ENCODE peak calls at places on chromosomes 7 and 10, in nine cellular contexts. P is heart left ventricle; S is IMR-90; D is ovary; A is activated T-helper 9 cell treated with anti-CD3 and anti-CD28 coated beads, Interleukin-2, amount 50 U/mL, for 16 hours; O is RPMI7951; Q is H4; X is AML-193; L is foreskin keratinocyte. H is an unnamed sample.

GRCh38 chr10:128543186-128543585 is 417.0 kb upstream of the MKI67 start:
- DNase-seq in P (no peak), S (no peak), L (no peak), D (no peak), Q (no peak), X (no peak), O (no peak), A (no peak), H (no peak)

GRCh38 chr10:11016959-11017574 is 605 bp upstream of the CELF2 start:
- DNase-seq in Q (no peak), L (no peak), D (no peak), O (no peak), A (no peak), X (no peak), P (no peak), S (no peak), H (no peak)

GRCh38 chr10:11861811-11862210 is 38.7 kb downstream of the PROSER2 start:
- DNase-seq in P (no peak), S (no peak), X (no peak), A (no peak), L (no peak), O (no peak), D (no peak), Q (no peak), H (no peak)

GRCh38 chr7:71925663-71926062 is 486.5 kb downstream of the CALN1 start:
- DNase-seq in P (no peak), A (no peak), L (no peak), X (no peak), D (no peak), S (no peak), O (no peak), Q (peak; percentile 41), H (peak; percentile 4)

GRCh38 chr7:155204744-155205367 is 92.8 kb upstream of the INSIG1 start:
- DNase-seq in Q (no peak), A (no peak), L (no peak), O (no peak), S (no peak), X (no peak), P (no peak), D (no peak), H (no peak)

GRCh38 chr10:61136151-61136550 is 192.2 kb upstream of the RHOBTB1 start:
- DNase-seq in P (no peak), X (no peak), D (no peak), Q (peak; percentile 13), L (peak; percentile 10), A (no peak), S (peak; percentile 21), O (no peak), H (no peak)

GRCh38 chr10:79045566-79046175 is 23.1 kb upstream of the ZMIZ1 start:
- DNase-seq in D (no peak), L (no peak), O (no peak), Q (no peak), P (no peak), A (no peak), S (no peak), X (no peak), H (no peak)

GRCh38 chr10:69738858-69739435 is 62.8 kb upstream of the COL13A1 start:
- DNase-seq in L (no peak), D (no peak), X (no peak), S (no peak), O (no peak), Q (no peak), A (no peak), P (no peak), H (no peak)

GRCh38 chr10:5944389-5945202 is 32.7 kb downstream of the IL15RA start:
- DNase-seq in A (no peak), L (peak; percentile 87), S (peak; percentile 100), X (no peak), Q (peak; percentile 95), O (peak; percentile 99), P (peak; percentile 89), D (peak; percentile 95), H (peak; percentile 19)

GRCh38 chr7:114472896-114473512 is 58.4 kb downstream of the FOXP2 start:
- DNase-seq in L (peak; percentile 27), X (no peak), Q (no peak), D (no peak), O (no peak), P (no peak), A (no peak), S (no peak), H (no peak)

GRCh38 chr10:119211176-119211575 is 3.8 kb downstream of the GRK5 start:
- DNase-seq in Q (peak; percentile 67), X (no peak), D (no peak), S (peak; percentile 90), L (no peak), P (no peak), A (no peak), O (no peak), H (no peak)

GRCh38 chr7:69598081-69598486 is at the start of gene AUTS2:
- DNase-seq in P (peak; percentile 86), D (peak; percentile 93), L (no peak), X (peak; percentile 71), O (peak; percentile 45), S (peak; percentile 43), Q (peak; percentile 88), A (peak; percentile 25), H (peak; percentile 90)

GRCh38 chr10:44399478-44400451 is 14.9 kb upstream of the CXCL12 start:
- DNase-seq in P (no peak), A (no peak), D (no peak), L (no peak), X (no peak), O (peak; percentile 67), S (no peak), Q (no peak), H (no peak)

GRCh38 chr10:44385726-44386438 is 985 bp upstream of the CXCL12 start:
- DNase-seq in L (no peak), A (no peak), S (no peak), Q (no peak), D (no peak), X (no peak), O (no peak), P (peak; percentile 39), H (no peak)

GRCh38 chr10:115932099-115932498 is 340.9 kb downstream of the GFRA1 start:
- DNase-seq in Q (no peak), L (no peak), O (no peak), X (no peak), S (no peak), A (no peak), P (no peak), D (no peak), H (no peak)

GRCh38 chr10:16828114-16828568 is 10.9 kb upstream of the RSU1 start:
- DNase-seq in D (peak; percentile 60), L (peak; percentile 36), A (peak; percentile 21), X (peak; percentile 65), O (peak; percentile 88), P (peak; percentile 46), Q (peak; percentile 72), S (peak; percentile 83), H (peak; percentile 57)

GRCh38 chr10:44306762-44307161 is 78.1 kb downstream of the CXCL12 start:
- DNase-seq in X (no peak), D (no peak), P (no peak), L (no peak), A (no peak), Q (no peak), O (peak; percentile 27), S (no peak), H (no peak)

GRCh38 chr7:158353606-158354570 is 233.7 kb downstream of the PTPRN2 start:
- DNase-seq in D (no peak), O (peak; percentile 46), L (no peak), A (no peak), P (no peak), X (peak; percentile 28), Q (peak; percentile 64), S (no peak), H (peak; percentile 72)

GRCh38 chr10:83372646-83373045 is 766.7 kb upstream of the GHITM start:
- DNase-seq in P (no peak), Q (no peak), O (no peak), A (no peak), S (peak; percentile 16), X (no peak), L (no peak), D (no peak), H (no peak)

GRCh38 chr10:76640765-76641164 is 996.8 kb downstream of the KCNMA1 start:
- DNase-seq in D (no peak), S (peak; percentile 85), X (no peak), O (no peak), P (no peak), Q (no peak), L (no peak), A (no peak), H (no peak)

GRCh38 chr7:27605689-27606269 is 56.9 kb downstream of the HIBADH start:
- DNase-seq in P (no peak), Q (peak; percentile 86), L (no peak), S (peak; percentile 52), O (peak; percentile 50), A (no peak), D (no peak), X (peak; percentile 20), H (peak; percentile 36)

GRCh38 chr7:124077546-124077945 is 44.7 kb upstream of the TMEM229A start:
- DNase-seq in D (no peak), O (no peak), Q (no peak), L (no peak), A (no peak), P (no peak), X (no peak), S (no peak), H (no peak)

GRCh38 chr7:142461437-142461836 is 203.6 kb upstream of the PRSS58 start:
- DNase-seq in O (peak; percentile 87), D (no peak), Q (peak; percentile 21), S (peak; percentile 98), P (no peak), X (no peak), L (peak; percentile 78), A (no peak), H (no peak)

GRCh38 chr7:2619120-2619519 is 12.7 kb upstream of the TTYH3 start:
- DNase-seq in L (no peak), D (no peak), S (peak; percentile 81), Q (no peak), P (no peak), A (no peak), X (no peak), O (peak; percentile 50), H (no peak)

GRCh38 chr10:103620891-103621777 is 127.6 kb downstream of the NEURL1 start:
- DNase-seq in X (no peak), L (no peak), S (no peak), O (no peak), A (no peak), D (no peak), Q (no peak), P (no peak), H (no peak)

H was measured in SJCRH30.